ENCODE peak calls at places on chromosomes 3 and 15, in seven cellular contexts. C is aorta, O is HL-60, H is GM12865, V is pons, X is choroid plexus epithelial cell, E is A172. Q is an unnamed sample.
A peak's percentile ranks its signal among the peaks of the same experiment; 100 is the strongest.

GRCh38 chr3:189937302-189938255 is 183.1 kb downstream of the P3H2 start:
- DNase-seq in C (no peak), O (no peak), H (no peak), V (no peak), X (peak; percentile 89), E (peak; percentile 100), Q (no peak)

GRCh38 chr3:55958605-55959004 is 471.5 kb upstream of the WNT5A start:
- DNase-seq in C (no peak), O (no peak), H (no peak), V (no peak), X (no peak), E (no peak), Q (no peak)

GRCh38 chr3:284316-284715 is 87.8 kb downstream of the CHL1 start:
- DNase-seq in C (no peak), O (no peak), H (no peak), V (no peak), X (no peak), E (no peak), Q (no peak)

GRCh38 chr3:112199622-112200316 is 66.7 kb upstream of the GCSAM start:
- DNase-seq in C (no peak), O (no peak), H (no peak), V (no peak), X (peak; percentile 8), E (peak; percentile 70), Q (no peak)

GRCh38 chr3:50340404-50341329 is at the start of gene RASSF1:
- DNase-seq in C (peak; percentile 89), O (peak; percentile 97), H (peak; percentile 92), V (no peak), X (peak; percentile 65), E (no peak), Q (peak; percentile 90)

GRCh38 chr3:122268257-122269024 is 56.6 kb upstream of the CSTA start:
- DNase-seq in C (no peak), O (no peak), H (peak; percentile 74), V (no peak), X (no peak), E (no peak), Q (no peak)

GRCh38 chr3:193176690-193177089 is 64.3 kb upstream of the PLAAT1 start:
- DNase-seq in C (no peak), O (no peak), H (no peak), V (no peak), X (no peak), E (no peak), Q (no peak)

GRCh38 chr3:155019576-155019975 is 60.5 kb upstream of the MME start:
- DNase-seq in C (no peak), O (no peak), H (no peak), V (no peak), X (peak; percentile 40), E (no peak), Q (no peak)

GRCh38 chr3:148938306-148938705 is 53.0 kb upstream of the GYG1 start:
- DNase-seq in C (no peak), O (no peak), H (no peak), V (no peak), X (peak; percentile 51), E (no peak), Q (no peak)

GRCh38 chr3:10479311-10479710 is 26.1 kb downstream of the ATP2B2 start:
- DNase-seq in C (no peak), O (no peak), H (no peak), V (no peak), X (no peak), E (no peak), Q (no peak)

GRCh38 chr3:169218314-169218983 is 445.1 kb downstream of the MECOM start:
- DNase-seq in C (peak; percentile 55), O (no peak), H (no peak), V (peak; percentile 26), X (peak; percentile 86), E (peak; percentile 86), Q (peak; percentile 53)

GRCh38 chr3:133854971-133855370 is 40.7 kb downstream of the RAB6B start:
- DNase-seq in C (no peak), O (no peak), H (peak; percentile 26), V (peak; percentile 69), X (no peak), E (no peak), Q (no peak)

GRCh38 chr3:33364531-33365128 is 75.6 kb downstream of the UBP1 start:
- DNase-seq in C (no peak), O (no peak), H (no peak), V (no peak), X (peak; percentile 61), E (peak; percentile 21), Q (no peak)

GRCh38 chr3:26011276-26011675 is 221.4 kb downstream of the OXSM start:
- DNase-seq in C (no peak), O (no peak), H (no peak), V (no peak), X (no peak), E (no peak), Q (no peak)

GRCh38 chr3:165770781-165771180 is 66.4 kb downstream of the BCHE start:
- DNase-seq in C (no peak), O (no peak), H (no peak), V (no peak), X (peak; percentile 23), E (no peak), Q (no peak)

GRCh38 chr3:121202573-121202972 is 294.6 kb downstream of the STXBP5L start:
- DNase-seq in C (no peak), O (no peak), H (no peak), V (no peak), X (no peak), E (no peak), Q (no peak)

GRCh38 chr15:50135123-50135541 is 16.1 kb upstream of the ATP8B4 start:
- DNase-seq in C (no peak), O (no peak), H (no peak), V (no peak), X (peak; percentile 30), E (peak; percentile 42), Q (no peak)

GRCh38 chr3:177144922-177145321 is 52.4 kb downstream of the TBL1XR1 start:
- DNase-seq in C (no peak), O (no peak), H (peak; percentile 79), V (no peak), X (peak; percentile 18), E (peak; percentile 56), Q (no peak)

GRCh38 chr3:124172846-124173245 is 180.9 kb upstream of the ROPN1 start:
- DNase-seq in C (no peak), O (no peak), H (no peak), V (no peak), X (no peak), E (no peak), Q (no peak)

GRCh38 chr15:48244923-48245322 is 38.8 kb downstream of the SLC12A1 start:
- DNase-seq in C (no peak), O (no peak), H (no peak), V (no peak), X (peak; percentile 64), E (no peak), Q (no peak)

GRCh38 chr3:184687363-184688049 is 24.4 kb downstream of the MAGEF1 start:
- DNase-seq in C (peak; percentile 82), O (no peak), H (no peak), V (peak; percentile 66), X (no peak), E (no peak), Q (peak; percentile 80)

GRCh38 chr3:27310693-27311092 is 58.5 kb downstream of the NEK10 start:
- DNase-seq in C (no peak), O (no peak), H (no peak), V (no peak), X (no peak), E (peak; percentile 26), Q (no peak)

GRCh38 chr3:37114251-37115145 is 59.9 kb downstream of the LRRFIP2 start:
- DNase-seq in C (no peak), O (no peak), H (no peak), V (no peak), X (peak; percentile 93), E (peak; percentile 58), Q (no peak)

GRCh38 chr15:85788796-85789495 is 5.8 kb downstream of the KLHL25 start:
- DNase-seq in C (no peak), O (no peak), H (no peak), V (no peak), X (no peak), E (no peak), Q (no peak)

GRCh38 chr15:29449136-29449535 is 179.5 kb upstream of the NSMCE3 start:
- DNase-seq in C (no peak), O (no peak), H (peak; percentile 26), V (no peak), X (no peak), E (no peak), Q (no peak)

GRCh38 chr15:76340802-76341365 is 4.3 kb downstream of the ISL2 start:
- DNase-seq in C (no peak), O (no peak), H (peak; percentile 64), V (no peak), X (no peak), E (no peak), Q (no peak)

GRCh38 chr3:41304603-41305002 is 105.3 kb downstream of the CTNNB1 start:
- DNase-seq in C (no peak), O (no peak), H (no peak), V (no peak), X (peak; percentile 49), E (peak; percentile 13), Q (no peak)

GRCh38 chr3:28349397-28350000 is 875 bp upstream of the AZI2 start:
- DNase-seq in C (no peak), O (no peak), H (no peak), V (no peak), X (peak; percentile 26), E (peak; percentile 72), Q (no peak)

GRCh38 chr3:23202203-23202920 is 765 bp upstream of the UBE2E2 start:
- DNase-seq in C (no peak), O (no peak), H (peak; percentile 57), V (peak; percentile 55), X (peak; percentile 13), E (no peak), Q (no peak)

GRCh38 chr3:177463863-177464262 is 266.6 kb upstream of the TBL1XR1 start:
- DNase-seq in C (no peak), O (no peak), H (peak; percentile 53), V (no peak), X (peak; percentile 73), E (peak; percentile 35), Q (no peak)

GRCh38 chr3:122183521-122183892 is at the start of gene CASR:
- DNase-seq in C (no peak), O (no peak), H (peak; percentile 40), V (no peak), X (peak; percentile 6), E (no peak), Q (no peak)

GRCh38 chr3:21544076-21544462 is 206.9 kb downstream of the ZNF385D start:
- DNase-seq in C (no peak), O (no peak), H (no peak), V (no peak), X (no peak), E (no peak), Q (no peak)

GRCh38 chr3:155497930-155498647 is 204.6 kb upstream of the STRIT1 start:
- DNase-seq in C (no peak), O (no peak), H (no peak), V (no peak), X (peak; percentile 40), E (peak; percentile 87), Q (no peak)

GRCh38 chr3:278300-279064 is 81.9 kb downstream of the CHL1 start:
- DNase-seq in C (no peak), O (no peak), H (peak; percentile 94), V (no peak), X (no peak), E (no peak), Q (no peak)

GRCh38 chr3:88230638-88231037 is 80.9 kb downstream of the C3orf38 start:
- DNase-seq in C (no peak), O (no peak), H (no peak), V (no peak), X (no peak), E (no peak), Q (no peak)

GRCh38 chr3:53161345-53161819 is 373 bp downstream of the PRKCD start:
- DNase-seq in C (peak; percentile 76), O (no peak), H (peak; percentile 50), V (no peak), X (no peak), E (no peak), Q (peak; percentile 73)